ENCODE peak calls at places on chromosomes 7 and 10, in five cellular contexts. P, L, G, U and O are unnamed samples.

GRCh38 chr7:139588632-139589031 is 65.1 kb downstream of the CLEC2L start:
- DNase-seq in U (peak; percentile 42), G (no peak), P (peak; percentile 53), L (peak; percentile 63), O (no peak)

GRCh38 chr10:127872011-127872741 is 20.6 kb downstream of the CLRN3 start:
- DNase-seq in P (no peak), U (peak; percentile 21), G (peak; percentile 22), L (no peak), O (no peak)

GRCh38 chr7:113083132-113083833 is 3.3 kb downstream of the GPR85 start:
- DNase-seq in U (peak; percentile 10), P (no peak), G (no peak), L (no peak), O (no peak)

GRCh38 chr7:92295391-92295790 is 49.6 kb downstream of the ANKIB1 start:
- DNase-seq in G (no peak), L (no peak), U (no peak), P (no peak), O (no peak)

GRCh38 chr10:112716924-112717348 is 233.1 kb upstream of the TCF7L2 start:
- DNase-seq in P (no peak), L (peak; percentile 73), G (peak; percentile 52), U (no peak), O (peak; percentile 76)

GRCh38 chr7:12866237-12866636 is 178.8 kb downstream of the ARL4A start:
- DNase-seq in P (no peak), G (no peak), L (no peak), U (no peak), O (no peak)

GRCh38 chr7:102469972-102470825 is 5.4 kb downstream of the LRWD1 start:
- DNase-seq in P (no peak), L (no peak), U (no peak), G (peak; percentile 83), O (no peak)

GRCh38 chr10:67618116-67618515 is 77.9 kb downstream of the CTNNA3 start:
- DNase-seq in P (no peak), L (peak; percentile 90), G (no peak), U (no peak), O (peak; percentile 82)

GRCh38 chr7:134685250-134685649 is 38.6 kb downstream of the BPGM start:
- DNase-seq in L (peak; percentile 53), U (no peak), G (no peak), P (peak; percentile 59), O (no peak)

GRCh38 chr10:80477813-80478212 is 23.7 kb downstream of the TSPAN14 start:
- DNase-seq in U (no peak), G (no peak), P (peak; percentile 89), L (peak; percentile 95), O (peak; percentile 89)

GRCh38 chr10:1124796-1125195 is 68.6 kb downstream of the WDR37 start:
- DNase-seq in P (no peak), L (no peak), U (no peak), G (peak; percentile 4), O (no peak)

GRCh38 chr10:132840698-132841097 is 54.8 kb upstream of the NKX6-2 start:
- DNase-seq in L (no peak), G (no peak), U (no peak), P (no peak), O (no peak)

GRCh38 chr7:27202741-27203134 is 2.8 kb upstream of the HOXA13 start:
- DNase-seq in L (no peak), P (no peak), U (no peak), G (peak; percentile 35), O (no peak)

GRCh38 chr10:51523440-51523839 is 176.0 kb downstream of the CSTF2T start:
- DNase-seq in G (no peak), U (no peak), P (no peak), L (peak; percentile 12), O (no peak)

GRCh38 chr10:73997479-73997805 is 474 bp upstream of the VCL start:
- DNase-seq in L (peak; percentile 72), U (no peak), P (no peak), G (no peak), O (no peak)

GRCh38 chr10:99775850-99776249 is 6.6 kb upstream of the ABCC2 start:
- DNase-seq in G (no peak), P (peak; percentile 63), L (peak; percentile 92), U (no peak), O (peak; percentile 86)

GRCh38 chr7:89623018-89623672 is 531.1 kb upstream of the STEAP1 start:
- DNase-seq in U (no peak), L (peak; percentile 21), P (peak; percentile 10), G (no peak), O (peak; percentile 1)

GRCh38 chr10:3871424-3871996 is 86.5 kb upstream of the KLF6 start:
- DNase-seq in U (no peak), G (no peak), L (no peak), P (no peak), O (no peak)

GRCh38 chr7:91034459-91035368 is 229.5 kb upstream of the FZD1 start:
- DNase-seq in P (peak; percentile 2), G (peak; percentile 62), L (peak; percentile 46), U (peak; percentile 47), O (peak; percentile 51)

GRCh38 chr10:51244739-51245138 is 170.5 kb downstream of the PRKG1 start:
- DNase-seq in G (no peak), U (no peak), L (no peak), P (peak; percentile 83), O (peak; percentile 66)

GRCh38 chr10:131240691-131241090 is 70.8 kb downstream of the TCERG1L start:
- DNase-seq in G (no peak), U (no peak), P (no peak), L (no peak), O (no peak)

GRCh38 chr10:95542761-95543160 is 18.4 kb downstream of the SORBS1 start:
- DNase-seq in G (no peak), L (no peak), U (no peak), P (no peak), O (no peak)

GRCh38 chr7:140539466-140539865 is 60.2 kb upstream of the MKRN1 start:
- DNase-seq in P (no peak), G (no peak), L (no peak), U (no peak), O (no peak)

GRCh38 chr10:72736176-72736795 is 44.3 kb downstream of the MCU start:
- DNase-seq in G (no peak), P (no peak), U (no peak), L (peak; percentile 45), O (peak; percentile 22)

GRCh38 chr7:140015471-140015970 is 47.2 kb downstream of the PARP12 start:
- DNase-seq in L (no peak), P (no peak), G (no peak), U (no peak), O (no peak)

GRCh38 chr7:36775673-36776072 is 51.4 kb upstream of the AOAH start:
- DNase-seq in U (no peak), P (no peak), G (no peak), L (no peak), O (no peak)

GRCh38 chr7:87370660-87371180 is 25.3 kb downstream of the CROT start:
- DNase-seq in L (peak; percentile 38), P (no peak), U (no peak), G (no peak), O (peak; percentile 15)

GRCh38 chr10:80599424-80599847 is 61.7 kb downstream of the SH2D4B start:
- DNase-seq in L (peak; percentile 15), P (no peak), G (peak; percentile 25), U (no peak), O (peak; percentile 53)

GRCh38 chr7:47806701-47807103 is 141.6 kb downstream of the PKD1L1 start:
- DNase-seq in G (no peak), P (no peak), L (no peak), U (no peak), O (no peak)

GRCh38 chr7:139680676-139681462 is 96.9 kb downstream of the HIPK2 start:
- DNase-seq in P (peak; percentile 87), U (peak; percentile 35), L (peak; percentile 99), G (no peak), O (peak; percentile 98)

GRCh38 chr7:151013356-151013727 is 11.0 kb downstream of the ATG9B start:
- DNase-seq in P (no peak), G (peak; percentile 36), L (no peak), U (no peak), O (no peak)

GRCh38 chr7:77687747-77688144 is 8.5 kb upstream of the RSBN1L start:
- DNase-seq in P (no peak), G (peak; percentile 16), L (no peak), U (no peak), O (no peak)

GRCh38 chr7:99232082-99232770 is 24.3 kb upstream of the KPNA7 start:
- DNase-seq in L (no peak), G (no peak), P (no peak), U (no peak), O (no peak)

GRCh38 chr7:21128418-21128817 is 299.5 kb upstream of the SP4 start:
- DNase-seq in U (no peak), G (no peak), P (no peak), L (no peak), O (no peak)

GRCh38 chr10:124652701-124653100 is 91.5 kb downstream of the FAM53B start:
- DNase-seq in G (no peak), P (no peak), U (no peak), L (no peak), O (no peak)

GRCh38 chr7:16409777-16410176 is 11.6 kb downstream of the CRPPA start:
- DNase-seq in P (no peak), U (no peak), L (peak; percentile 21), G (no peak), O (no peak)